ENCODE peak calls at places on chromosomes 6 and 20, in six cellular contexts. One of them, this sample, is unnamed.

GRCh38 chr6:124869412-124869811 is 92.8 kb upstream of the RNF217 start:
- DNase-seq in RPMI7951: no peak
- DNase-seq in KG1: no peak
- DNase-seq in activated CD4-positive, alpha-beta T cell treated with anti-CD3 and anti-CD28 coated beads, Interleukin-2, amount 10 ng/mL, durations not matched to agents 7 days and 5 days: no peak
- DNase-seq in endothelial cell: no peak
- DNase-seq in stimulated activated CD4-positive, alpha-beta T cell treated with anti-CD3 and anti-CD28 coated beads, Interleukin-1b, Interleukin-23, amount 100 ng/mL, for 1 hour: no peak
- DNase-seq in this sample: no peak

GRCh38 chr6:82022614-82023102 is 224.9 kb downstream of the IBTK start:
- DNase-seq in RPMI7951: peak; percentile 88
- DNase-seq in KG1: no peak
- DNase-seq in activated CD4-positive, alpha-beta T cell treated with anti-CD3 and anti-CD28 coated beads, Interleukin-2, amount 10 ng/mL, durations not matched to agents 7 days and 5 days: no peak
- DNase-seq in endothelial cell: no peak
- DNase-seq in stimulated activated CD4-positive, alpha-beta T cell treated with anti-CD3 and anti-CD28 coated beads, Interleukin-1b, Interleukin-23, amount 100 ng/mL, for 1 hour: no peak
- DNase-seq in this sample: no peak

GRCh38 chr6:119874381-119874780 is 524.8 kb upstream of the MAN1A1 start:
- DNase-seq in RPMI7951: no peak
- DNase-seq in KG1: no peak
- DNase-seq in activated CD4-positive, alpha-beta T cell treated with anti-CD3 and anti-CD28 coated beads, Interleukin-2, amount 10 ng/mL, durations not matched to agents 7 days and 5 days: no peak
- DNase-seq in endothelial cell: no peak
- DNase-seq in stimulated activated CD4-positive, alpha-beta T cell treated with anti-CD3 and anti-CD28 coated beads, Interleukin-1b, Interleukin-23, amount 100 ng/mL, for 1 hour: no peak
- DNase-seq in this sample: no peak

GRCh38 chr6:83518946-83519489 is 6.7 kb downstream of the PRSS35 start:
- DNase-seq in RPMI7951: peak; percentile 45
- DNase-seq in KG1: no peak
- DNase-seq in activated CD4-positive, alpha-beta T cell treated with anti-CD3 and anti-CD28 coated beads, Interleukin-2, amount 10 ng/mL, durations not matched to agents 7 days and 5 days: no peak
- DNase-seq in endothelial cell: no peak
- DNase-seq in stimulated activated CD4-positive, alpha-beta T cell treated with anti-CD3 and anti-CD28 coated beads, Interleukin-1b, Interleukin-23, amount 100 ng/mL, for 1 hour: no peak
- DNase-seq in this sample: no peak

GRCh38 chr6:41578714-41579610 is 32.8 kb downstream of the FOXP4 start:
- DNase-seq in RPMI7951: peak; percentile 32
- DNase-seq in KG1: no peak
- DNase-seq in activated CD4-positive, alpha-beta T cell treated with anti-CD3 and anti-CD28 coated beads, Interleukin-2, amount 10 ng/mL, durations not matched to agents 7 days and 5 days: no peak
- DNase-seq in endothelial cell: peak; percentile 65
- DNase-seq in stimulated activated CD4-positive, alpha-beta T cell treated with anti-CD3 and anti-CD28 coated beads, Interleukin-1b, Interleukin-23, amount 100 ng/mL, for 1 hour: no peak
- DNase-seq in this sample: no peak

GRCh38 chr6:4125933-4126864 is 9.2 kb downstream of the ECI2 start:
- DNase-seq in RPMI7951: peak; percentile 85
- DNase-seq in KG1: no peak
- DNase-seq in activated CD4-positive, alpha-beta T cell treated with anti-CD3 and anti-CD28 coated beads, Interleukin-2, amount 10 ng/mL, durations not matched to agents 7 days and 5 days: no peak
- DNase-seq in endothelial cell: no peak
- DNase-seq in stimulated activated CD4-positive, alpha-beta T cell treated with anti-CD3 and anti-CD28 coated beads, Interleukin-1b, Interleukin-23, amount 100 ng/mL, for 1 hour: no peak
- DNase-seq in this sample: no peak

GRCh38 chr6:148513145-148514071 is 170.8 kb downstream of the SASH1 start:
- DNase-seq in RPMI7951: peak; percentile 88
- DNase-seq in KG1: no peak
- DNase-seq in activated CD4-positive, alpha-beta T cell treated with anti-CD3 and anti-CD28 coated beads, Interleukin-2, amount 10 ng/mL, durations not matched to agents 7 days and 5 days: no peak
- DNase-seq in endothelial cell: no peak
- DNase-seq in stimulated activated CD4-positive, alpha-beta T cell treated with anti-CD3 and anti-CD28 coated beads, Interleukin-1b, Interleukin-23, amount 100 ng/mL, for 1 hour: no peak
- DNase-seq in this sample: no peak

GRCh38 chr20:44073675-44074071 is 113.3 kb downstream of the JPH2 start:
- DNase-seq in RPMI7951: no peak
- DNase-seq in KG1: no peak
- DNase-seq in activated CD4-positive, alpha-beta T cell treated with anti-CD3 and anti-CD28 coated beads, Interleukin-2, amount 10 ng/mL, durations not matched to agents 7 days and 5 days: no peak
- DNase-seq in endothelial cell: no peak
- DNase-seq in stimulated activated CD4-positive, alpha-beta T cell treated with anti-CD3 and anti-CD28 coated beads, Interleukin-1b, Interleukin-23, amount 100 ng/mL, for 1 hour: no peak
- DNase-seq in this sample: no peak

GRCh38 chr6:157099912-157100593 is 223.3 kb downstream of the TMEM242 start:
- DNase-seq in RPMI7951: no peak
- DNase-seq in KG1: no peak
- DNase-seq in activated CD4-positive, alpha-beta T cell treated with anti-CD3 and anti-CD28 coated beads, Interleukin-2, amount 10 ng/mL, durations not matched to agents 7 days and 5 days: peak; percentile 49
- DNase-seq in endothelial cell: no peak
- DNase-seq in stimulated activated CD4-positive, alpha-beta T cell treated with anti-CD3 and anti-CD28 coated beads, Interleukin-1b, Interleukin-23, amount 100 ng/mL, for 1 hour: no peak
- DNase-seq in this sample: peak; percentile 81

GRCh38 chr20:1396264-1396663 is 3.4 kb upstream of the FKBP1A start:
- DNase-seq in RPMI7951: no peak
- DNase-seq in KG1: no peak
- DNase-seq in activated CD4-positive, alpha-beta T cell treated with anti-CD3 and anti-CD28 coated beads, Interleukin-2, amount 10 ng/mL, durations not matched to agents 7 days and 5 days: no peak
- DNase-seq in endothelial cell: no peak
- DNase-seq in stimulated activated CD4-positive, alpha-beta T cell treated with anti-CD3 and anti-CD28 coated beads, Interleukin-1b, Interleukin-23, amount 100 ng/mL, for 1 hour: no peak
- DNase-seq in this sample: no peak

GRCh38 chr6:105993769-105994521 is 92.2 kb upstream of the PRDM1 start:
- DNase-seq in RPMI7951: peak; percentile 49
- DNase-seq in KG1: no peak
- DNase-seq in activated CD4-positive, alpha-beta T cell treated with anti-CD3 and anti-CD28 coated beads, Interleukin-2, amount 10 ng/mL, durations not matched to agents 7 days and 5 days: peak; percentile 60
- DNase-seq in endothelial cell: no peak
- DNase-seq in stimulated activated CD4-positive, alpha-beta T cell treated with anti-CD3 and anti-CD28 coated beads, Interleukin-1b, Interleukin-23, amount 100 ng/mL, for 1 hour: no peak
- DNase-seq in this sample: peak; percentile 72

GRCh38 chr6:61203966-61204496 is 1082.0 kb downstream of the KHDRBS2 start:
- DNase-seq in RPMI7951: no peak
- DNase-seq in KG1: no peak
- DNase-seq in activated CD4-positive, alpha-beta T cell treated with anti-CD3 and anti-CD28 coated beads, Interleukin-2, amount 10 ng/mL, durations not matched to agents 7 days and 5 days: no peak
- DNase-seq in endothelial cell: no peak
- DNase-seq in stimulated activated CD4-positive, alpha-beta T cell treated with anti-CD3 and anti-CD28 coated beads, Interleukin-1b, Interleukin-23, amount 100 ng/mL, for 1 hour: no peak
- DNase-seq in this sample: no peak

GRCh38 chr6:132978685-132979084 is 164.3 kb downstream of the RPS12 start:
- DNase-seq in RPMI7951: no peak
- DNase-seq in KG1: no peak
- DNase-seq in activated CD4-positive, alpha-beta T cell treated with anti-CD3 and anti-CD28 coated beads, Interleukin-2, amount 10 ng/mL, durations not matched to agents 7 days and 5 days: no peak
- DNase-seq in endothelial cell: no peak
- DNase-seq in stimulated activated CD4-positive, alpha-beta T cell treated with anti-CD3 and anti-CD28 coated beads, Interleukin-1b, Interleukin-23, amount 100 ng/mL, for 1 hour: no peak
- DNase-seq in this sample: no peak

GRCh38 chr20:40506567-40506966 is 182.5 kb downstream of the MAFB start:
- DNase-seq in RPMI7951: peak; percentile 100
- DNase-seq in KG1: peak; percentile 46
- DNase-seq in activated CD4-positive, alpha-beta T cell treated with anti-CD3 and anti-CD28 coated beads, Interleukin-2, amount 10 ng/mL, durations not matched to agents 7 days and 5 days: peak; percentile 7
- DNase-seq in endothelial cell: no peak
- DNase-seq in stimulated activated CD4-positive, alpha-beta T cell treated with anti-CD3 and anti-CD28 coated beads, Interleukin-1b, Interleukin-23, amount 100 ng/mL, for 1 hour: no peak
- DNase-seq in this sample: peak; percentile 85

GRCh38 chr6:161354241-161354840 is 80.5 kb upstream of the AGPAT4 start:
- DNase-seq in RPMI7951: no peak
- DNase-seq in KG1: no peak
- DNase-seq in activated CD4-positive, alpha-beta T cell treated with anti-CD3 and anti-CD28 coated beads, Interleukin-2, amount 10 ng/mL, durations not matched to agents 7 days and 5 days: no peak
- DNase-seq in endothelial cell: no peak
- DNase-seq in stimulated activated CD4-positive, alpha-beta T cell treated with anti-CD3 and anti-CD28 coated beads, Interleukin-1b, Interleukin-23, amount 100 ng/mL, for 1 hour: no peak
- DNase-seq in this sample: no peak

GRCh38 chr6:71351190-71351589 is 62.6 kb downstream of the OGFRL1 start:
- DNase-seq in RPMI7951: no peak
- DNase-seq in KG1: no peak
- DNase-seq in activated CD4-positive, alpha-beta T cell treated with anti-CD3 and anti-CD28 coated beads, Interleukin-2, amount 10 ng/mL, durations not matched to agents 7 days and 5 days: no peak
- DNase-seq in endothelial cell: no peak
- DNase-seq in stimulated activated CD4-positive, alpha-beta T cell treated with anti-CD3 and anti-CD28 coated beads, Interleukin-1b, Interleukin-23, amount 100 ng/mL, for 1 hour: no peak
- DNase-seq in this sample: no peak

GRCh38 chr6:56819604-56820003 is 135.3 kb upstream of the BEND6 start:
- DNase-seq in RPMI7951: no peak
- DNase-seq in KG1: no peak
- DNase-seq in activated CD4-positive, alpha-beta T cell treated with anti-CD3 and anti-CD28 coated beads, Interleukin-2, amount 10 ng/mL, durations not matched to agents 7 days and 5 days: no peak
- DNase-seq in endothelial cell: no peak
- DNase-seq in stimulated activated CD4-positive, alpha-beta T cell treated with anti-CD3 and anti-CD28 coated beads, Interleukin-1b, Interleukin-23, amount 100 ng/mL, for 1 hour: no peak
- DNase-seq in this sample: no peak

GRCh38 chr20:32804817-32805216 is 14.9 kb upstream of the MAPRE1 start:
- DNase-seq in RPMI7951: no peak
- DNase-seq in KG1: no peak
- DNase-seq in activated CD4-positive, alpha-beta T cell treated with anti-CD3 and anti-CD28 coated beads, Interleukin-2, amount 10 ng/mL, durations not matched to agents 7 days and 5 days: no peak
- DNase-seq in endothelial cell: no peak
- DNase-seq in stimulated activated CD4-positive, alpha-beta T cell treated with anti-CD3 and anti-CD28 coated beads, Interleukin-1b, Interleukin-23, amount 100 ng/mL, for 1 hour: no peak
- DNase-seq in this sample: no peak

GRCh38 chr20:54219751-54220426 is 12.0 kb downstream of the PFDN4 start:
- DNase-seq in RPMI7951: peak; percentile 52
- DNase-seq in KG1: no peak
- DNase-seq in activated CD4-positive, alpha-beta T cell treated with anti-CD3 and anti-CD28 coated beads, Interleukin-2, amount 10 ng/mL, durations not matched to agents 7 days and 5 days: no peak
- DNase-seq in endothelial cell: no peak
- DNase-seq in stimulated activated CD4-positive, alpha-beta T cell treated with anti-CD3 and anti-CD28 coated beads, Interleukin-1b, Interleukin-23, amount 100 ng/mL, for 1 hour: no peak
- DNase-seq in this sample: no peak

GRCh38 chr6:126337323-126337722 is 2.6 kb upstream of the CENPW start:
- DNase-seq in RPMI7951: no peak
- DNase-seq in KG1: peak; percentile 17
- DNase-seq in activated CD4-positive, alpha-beta T cell treated with anti-CD3 and anti-CD28 coated beads, Interleukin-2, amount 10 ng/mL, durations not matched to agents 7 days and 5 days: no peak
- DNase-seq in endothelial cell: no peak
- DNase-seq in stimulated activated CD4-positive, alpha-beta T cell treated with anti-CD3 and anti-CD28 coated beads, Interleukin-1b, Interleukin-23, amount 100 ng/mL, for 1 hour: no peak
- DNase-seq in this sample: peak; percentile 87

GRCh38 chr20:51216850-51217249 is 193.9 kb upstream of the KCNG1 start:
- DNase-seq in RPMI7951: no peak
- DNase-seq in KG1: no peak
- DNase-seq in activated CD4-positive, alpha-beta T cell treated with anti-CD3 and anti-CD28 coated beads, Interleukin-2, amount 10 ng/mL, durations not matched to agents 7 days and 5 days: no peak
- DNase-seq in endothelial cell: no peak
- DNase-seq in stimulated activated CD4-positive, alpha-beta T cell treated with anti-CD3 and anti-CD28 coated beads, Interleukin-1b, Interleukin-23, amount 100 ng/mL, for 1 hour: no peak
- DNase-seq in this sample: no peak

GRCh38 chr20:24993337-24994185 is 1.0 kb upstream of the APMAP start:
- DNase-seq in RPMI7951: peak; percentile 73
- DNase-seq in KG1: no peak
- DNase-seq in activated CD4-positive, alpha-beta T cell treated with anti-CD3 and anti-CD28 coated beads, Interleukin-2, amount 10 ng/mL, durations not matched to agents 7 days and 5 days: no peak
- DNase-seq in endothelial cell: no peak
- DNase-seq in stimulated activated CD4-positive, alpha-beta T cell treated with anti-CD3 and anti-CD28 coated beads, Interleukin-1b, Interleukin-23, amount 100 ng/mL, for 1 hour: no peak
- DNase-seq in this sample: no peak

GRCh38 chr6:111989743-111990142 is 64.2 kb upstream of the CCN6 start:
- DNase-seq in RPMI7951: no peak
- DNase-seq in KG1: no peak
- DNase-seq in activated CD4-positive, alpha-beta T cell treated with anti-CD3 and anti-CD28 coated beads, Interleukin-2, amount 10 ng/mL, durations not matched to agents 7 days and 5 days: peak; percentile 40
- DNase-seq in endothelial cell: no peak
- DNase-seq in stimulated activated CD4-positive, alpha-beta T cell treated with anti-CD3 and anti-CD28 coated beads, Interleukin-1b, Interleukin-23, amount 100 ng/mL, for 1 hour: no peak
- DNase-seq in this sample: no peak

GRCh38 chr6:24996145-24996836 is 60.5 kb upstream of the RIPOR2 start:
- DNase-seq in RPMI7951: no peak
- DNase-seq in KG1: no peak
- DNase-seq in activated CD4-positive, alpha-beta T cell treated with anti-CD3 and anti-CD28 coated beads, Interleukin-2, amount 10 ng/mL, durations not matched to agents 7 days and 5 days: no peak
- DNase-seq in endothelial cell: no peak
- DNase-seq in stimulated activated CD4-positive, alpha-beta T cell treated with anti-CD3 and anti-CD28 coated beads, Interleukin-1b, Interleukin-23, amount 100 ng/mL, for 1 hour: no peak
- DNase-seq in this sample: no peak

GRCh38 chr6:29763491-29764289 is 40.5 kb downstream of the HLA-F start:
- DNase-seq in RPMI7951: peak; percentile 88
- DNase-seq in KG1: no peak
- DNase-seq in activated CD4-positive, alpha-beta T cell treated with anti-CD3 and anti-CD28 coated beads, Interleukin-2, amount 10 ng/mL, durations not matched to agents 7 days and 5 days: no peak
- DNase-seq in endothelial cell: no peak
- DNase-seq in stimulated activated CD4-positive, alpha-beta T cell treated with anti-CD3 and anti-CD28 coated beads, Interleukin-1b, Interleukin-23, amount 100 ng/mL, for 1 hour: no peak
- DNase-seq in this sample: no peak

GRCh38 chr20:60000271-60001026 is 42.2 kb downstream of the CDH26 start:
- DNase-seq in RPMI7951: no peak
- DNase-seq in KG1: no peak
- DNase-seq in activated CD4-positive, alpha-beta T cell treated with anti-CD3 and anti-CD28 coated beads, Interleukin-2, amount 10 ng/mL, durations not matched to agents 7 days and 5 days: no peak
- DNase-seq in endothelial cell: no peak
- DNase-seq in stimulated activated CD4-positive, alpha-beta T cell treated with anti-CD3 and anti-CD28 coated beads, Interleukin-1b, Interleukin-23, amount 100 ng/mL, for 1 hour: no peak
- DNase-seq in this sample: no peak

GRCh38 chr6:35610830-35611229 is 77.9 kb downstream of the FKBP5 start:
- DNase-seq in RPMI7951: no peak
- DNase-seq in KG1: no peak
- DNase-seq in activated CD4-positive, alpha-beta T cell treated with anti-CD3 and anti-CD28 coated beads, Interleukin-2, amount 10 ng/mL, durations not matched to agents 7 days and 5 days: no peak
- DNase-seq in endothelial cell: no peak
- DNase-seq in stimulated activated CD4-positive, alpha-beta T cell treated with anti-CD3 and anti-CD28 coated beads, Interleukin-1b, Interleukin-23, amount 100 ng/mL, for 1 hour: no peak
- DNase-seq in this sample: no peak

GRCh38 chr6:147203311-147204059 is 732 bp upstream of the STXBP5 start:
- DNase-seq in RPMI7951: peak; percentile 88
- DNase-seq in KG1: peak; percentile 55
- DNase-seq in activated CD4-positive, alpha-beta T cell treated with anti-CD3 and anti-CD28 coated beads, Interleukin-2, amount 10 ng/mL, durations not matched to agents 7 days and 5 days: peak; percentile 63
- DNase-seq in endothelial cell: peak; percentile 60
- DNase-seq in stimulated activated CD4-positive, alpha-beta T cell treated with anti-CD3 and anti-CD28 coated beads, Interleukin-1b, Interleukin-23, amount 100 ng/mL, for 1 hour: peak; percentile 42
- DNase-seq in this sample: peak; percentile 51

GRCh38 chr6:3384346-3385143 is 72.3 kb downstream of the SLC22A23 start:
- DNase-seq in RPMI7951: no peak
- DNase-seq in KG1: no peak
- DNase-seq in activated CD4-positive, alpha-beta T cell treated with anti-CD3 and anti-CD28 coated beads, Interleukin-2, amount 10 ng/mL, durations not matched to agents 7 days and 5 days: no peak
- DNase-seq in endothelial cell: no peak
- DNase-seq in stimulated activated CD4-positive, alpha-beta T cell treated with anti-CD3 and anti-CD28 coated beads, Interleukin-1b, Interleukin-23, amount 100 ng/mL, for 1 hour: no peak
- DNase-seq in this sample: no peak

GRCh38 chr6:42354707-42355106 is 97.0 kb downstream of the TRERF1 start:
- DNase-seq in RPMI7951: no peak
- DNase-seq in KG1: no peak
- DNase-seq in activated CD4-positive, alpha-beta T cell treated with anti-CD3 and anti-CD28 coated beads, Interleukin-2, amount 10 ng/mL, durations not matched to agents 7 days and 5 days: no peak
- DNase-seq in endothelial cell: no peak
- DNase-seq in stimulated activated CD4-positive, alpha-beta T cell treated with anti-CD3 and anti-CD28 coated beads, Interleukin-1b, Interleukin-23, amount 100 ng/mL, for 1 hour: no peak
- DNase-seq in this sample: no peak

GRCh38 chr20:59807909-59808728 is 125.3 kb downstream of the SYCP2 start:
- DNase-seq in RPMI7951: no peak
- DNase-seq in KG1: no peak
- DNase-seq in activated CD4-positive, alpha-beta T cell treated with anti-CD3 and anti-CD28 coated beads, Interleukin-2, amount 10 ng/mL, durations not matched to agents 7 days and 5 days: no peak
- DNase-seq in endothelial cell: no peak
- DNase-seq in stimulated activated CD4-positive, alpha-beta T cell treated with anti-CD3 and anti-CD28 coated beads, Interleukin-1b, Interleukin-23, amount 100 ng/mL, for 1 hour: no peak
- DNase-seq in this sample: no peak

GRCh38 chr6:25026723-25027122 is 91.0 kb upstream of the RIPOR2 start:
- DNase-seq in RPMI7951: no peak
- DNase-seq in KG1: no peak
- DNase-seq in activated CD4-positive, alpha-beta T cell treated with anti-CD3 and anti-CD28 coated beads, Interleukin-2, amount 10 ng/mL, durations not matched to agents 7 days and 5 days: no peak
- DNase-seq in endothelial cell: no peak
- DNase-seq in stimulated activated CD4-positive, alpha-beta T cell treated with anti-CD3 and anti-CD28 coated beads, Interleukin-1b, Interleukin-23, amount 100 ng/mL, for 1 hour: no peak
- DNase-seq in this sample: no peak

GRCh38 chr6:28161410-28162079 is 19.9 kb downstream of the ZKSCAN8 start:
- DNase-seq in RPMI7951: peak; percentile 58
- DNase-seq in KG1: peak; percentile 67
- DNase-seq in activated CD4-positive, alpha-beta T cell treated with anti-CD3 and anti-CD28 coated beads, Interleukin-2, amount 10 ng/mL, durations not matched to agents 7 days and 5 days: peak; percentile 81
- DNase-seq in endothelial cell: peak; percentile 57
- DNase-seq in stimulated activated CD4-positive, alpha-beta T cell treated with anti-CD3 and anti-CD28 coated beads, Interleukin-1b, Interleukin-23, amount 100 ng/mL, for 1 hour: peak; percentile 31
- DNase-seq in this sample: peak; percentile 66

GRCh38 chr6:77463308-77463880 is at the start of gene HTR1B:
- DNase-seq in RPMI7951: peak; percentile 46
- DNase-seq in KG1: no peak
- DNase-seq in activated CD4-positive, alpha-beta T cell treated with anti-CD3 and anti-CD28 coated beads, Interleukin-2, amount 10 ng/mL, durations not matched to agents 7 days and 5 days: no peak
- DNase-seq in endothelial cell: peak; percentile 22
- DNase-seq in stimulated activated CD4-positive, alpha-beta T cell treated with anti-CD3 and anti-CD28 coated beads, Interleukin-1b, Interleukin-23, amount 100 ng/mL, for 1 hour: no peak
- DNase-seq in this sample: no peak